ENCODE peak calls at places on chromosomes 12 and 14, in ten cellular contexts. One of them, this sample, is unnamed. For H3K36me3, the result is how much of the 10 kb centered on the place peaks cover.

GRCh38 chr14:106185837-106186233 is 659.5 kb downstream of the TMEM121 start:
- DNase-seq in body of pancreas: no peak
- DNase-seq in uterus: no peak
- DNase-seq in transverse colon: peak
- DNase-seq in stomach: peak
- DNase-seq in endothelial cell of umbilical vein: no peak
- DNase-seq in esophagus squamous epithelium: no peak
- DNase-seq in HCT116: no peak
- DNase-seq in HepG2: no peak
- DNase-seq in testis: no peak
- DNase-seq in this sample: no peak

GRCh38 chr12:4119157-4119761 is 154.3 kb upstream of the CCND2 start:
- DNase-seq in body of pancreas: no peak
- DNase-seq in uterus: no peak
- DNase-seq in transverse colon: peak
- DNase-seq in stomach: no peak
- DNase-seq in endothelial cell of umbilical vein: no peak
- DNase-seq in esophagus squamous epithelium: no peak
- DNase-seq in HCT116: no peak
- DNase-seq in HepG2: no peak
- DNase-seq in testis: no peak
- DNase-seq in this sample: no peak

GRCh38 chr14:99280852-99281251 is 8.9 kb upstream of the BCL11B start:
- DNase-seq in body of pancreas: no peak
- DNase-seq in uterus: no peak
- DNase-seq in transverse colon: no peak
- DNase-seq in stomach: no peak
- DNase-seq in endothelial cell of umbilical vein: no peak
- DNase-seq in esophagus squamous epithelium: no peak
- DNase-seq in HCT116: no peak
- DNase-seq in HepG2: no peak
- DNase-seq in testis: no peak
- DNase-seq in this sample: peak

GRCh38 chr12:93003540-93004239 is 74.6 kb upstream of the EEA1 start:
- DNase-seq in body of pancreas: no peak
- DNase-seq in uterus: no peak
- DNase-seq in transverse colon: no peak
- DNase-seq in stomach: no peak
- DNase-seq in endothelial cell of umbilical vein: no peak
- DNase-seq in esophagus squamous epithelium: no peak
- DNase-seq in HCT116: no peak
- DNase-seq in HepG2: no peak
- DNase-seq in testis: no peak
- DNase-seq in this sample: no peak

GRCh38 chr12:8697120-8697475 is 693 bp upstream of the RIMKLB start:
- DNase-seq in body of pancreas: no peak
- DNase-seq in uterus: peak
- DNase-seq in transverse colon: no peak
- DNase-seq in stomach: no peak
- DNase-seq in endothelial cell of umbilical vein: peak
- DNase-seq in esophagus squamous epithelium: no peak
- DNase-seq in HCT116: no peak
- DNase-seq in HepG2: no peak
- DNase-seq in testis: peak
- DNase-seq in this sample: no peak

GRCh38 chr14:58096731-58097130 is 55.3 kb downstream of the ARMH4 start:
- DNase-seq in body of pancreas: no peak
- DNase-seq in uterus: no peak
- DNase-seq in transverse colon: no peak
- DNase-seq in stomach: no peak
- DNase-seq in endothelial cell of umbilical vein: no peak
- DNase-seq in esophagus squamous epithelium: no peak
- DNase-seq in HCT116: no peak
- DNase-seq in HepG2: no peak
- DNase-seq in testis: no peak
- DNase-seq in this sample: no peak

GRCh38 chr12:41061189-41061588 is 126.9 kb upstream of the PDZRN4 start:
- DNase-seq in body of pancreas: no peak
- DNase-seq in uterus: no peak
- DNase-seq in transverse colon: no peak
- DNase-seq in stomach: no peak
- DNase-seq in endothelial cell of umbilical vein: no peak
- DNase-seq in esophagus squamous epithelium: no peak
- DNase-seq in HCT116: no peak
- DNase-seq in HepG2: no peak
- DNase-seq in testis: no peak
- DNase-seq in this sample: no peak

GRCh38 chr12:106223485-106224391 is 24.1 kb downstream of the CKAP4 start:
- DNase-seq in body of pancreas: peak
- DNase-seq in uterus: peak
- DNase-seq in transverse colon: peak
- DNase-seq in stomach: peak
- DNase-seq in endothelial cell of umbilical vein: peak
- DNase-seq in esophagus squamous epithelium: no peak
- DNase-seq in HCT116: peak
- DNase-seq in HepG2: peak
- DNase-seq in testis: peak
- DNase-seq in this sample: peak

GRCh38 chr12:61291647-61292046 is 968.6 kb upstream of the USP15 start:
- DNase-seq in body of pancreas: no peak
- DNase-seq in uterus: no peak
- DNase-seq in transverse colon: no peak
- DNase-seq in stomach: no peak
- DNase-seq in endothelial cell of umbilical vein: no peak
- DNase-seq in esophagus squamous epithelium: no peak
- DNase-seq in HCT116: no peak
- DNase-seq in HepG2: no peak
- DNase-seq in testis: no peak
- DNase-seq in this sample: no peak

GRCh38 chr14:92586001-92586947 is 72.7 kb downstream of the RIN3 start:
- DNase-seq in body of pancreas: no peak
- DNase-seq in uterus: peak
- DNase-seq in transverse colon: no peak
- DNase-seq in stomach: no peak
- DNase-seq in endothelial cell of umbilical vein: peak
- DNase-seq in esophagus squamous epithelium: no peak
- DNase-seq in HCT116: no peak
- DNase-seq in HepG2: no peak
- DNase-seq in testis: no peak
- DNase-seq in this sample: no peak
- TF ChIP-seq POLR2A in body of pancreas: no peak
- TF ChIP-seq POLR2A in uterus: no peak
- TF ChIP-seq POLR2A in transverse colon: no peak
- TF ChIP-seq POLR2A in stomach: no peak
- TF ChIP-seq POLR2A in endothelial cell of umbilical vein: no peak
- TF ChIP-seq POLR2A in esophagus squamous epithelium: no peak
- TF ChIP-seq POLR2A in HCT116: no peak
- TF ChIP-seq POLR2A in HepG2: no peak
- TF ChIP-seq POLR2A in testis: no peak
- TF ChIP-seq POLR2A in this sample: no peak

GRCh38 chr14:49816844-49817243 is 35.7 kb downstream of the NEMF start:
- DNase-seq in body of pancreas: no peak
- DNase-seq in uterus: no peak
- DNase-seq in transverse colon: no peak
- DNase-seq in stomach: no peak
- DNase-seq in endothelial cell of umbilical vein: no peak
- DNase-seq in esophagus squamous epithelium: no peak
- DNase-seq in HCT116: no peak
- DNase-seq in HepG2: no peak
- DNase-seq in testis: no peak
- DNase-seq in this sample: no peak

GRCh38 chr14:49820176-49820575 is 32.4 kb downstream of the NEMF start:
- DNase-seq in body of pancreas: no peak
- DNase-seq in uterus: no peak
- DNase-seq in transverse colon: no peak
- DNase-seq in stomach: no peak
- DNase-seq in endothelial cell of umbilical vein: no peak
- DNase-seq in esophagus squamous epithelium: no peak
- DNase-seq in HCT116: no peak
- DNase-seq in HepG2: no peak
- DNase-seq in testis: no peak
- DNase-seq in this sample: no peak
- H3K36me3 ChIP-seq in body of pancreas: under half
- H3K36me3 ChIP-seq in uterus: under half
- H3K36me3 ChIP-seq in transverse colon: half or more
- H3K36me3 ChIP-seq in stomach: half or more
- H3K36me3 ChIP-seq in endothelial cell of umbilical vein: under half
- H3K36me3 ChIP-seq in esophagus squamous epithelium: half or more
- H3K36me3 ChIP-seq in HCT116: half or more
- H3K36me3 ChIP-seq in HepG2: under half
- H3K36me3 ChIP-seq in testis: under half
- H3K36me3 ChIP-seq in this sample: under half

GRCh38 chr14:24147761-24148428 is 597 bp downstream of the RNF31 start:
- DNase-seq in body of pancreas: no peak
- DNase-seq in uterus: no peak
- DNase-seq in transverse colon: no peak
- DNase-seq in stomach: no peak
- DNase-seq in endothelial cell of umbilical vein: no peak
- DNase-seq in esophagus squamous epithelium: no peak
- DNase-seq in HCT116: no peak
- DNase-seq in HepG2: no peak
- DNase-seq in testis: no peak
- DNase-seq in this sample: no peak

GRCh38 chr14:24146622-24146977 is 190 bp upstream of the PSME2 start:
- DNase-seq in body of pancreas: peak
- DNase-seq in uterus: peak
- DNase-seq in transverse colon: peak
- DNase-seq in stomach: peak
- DNase-seq in endothelial cell of umbilical vein: peak
- DNase-seq in esophagus squamous epithelium: peak
- DNase-seq in HCT116: peak
- DNase-seq in HepG2: peak
- DNase-seq in testis: peak
- DNase-seq in this sample: no peak

GRCh38 chr14:24145700-24146621 is at the start of gene PSME2:
- DNase-seq in body of pancreas: no peak
- DNase-seq in uterus: no peak
- DNase-seq in transverse colon: no peak
- DNase-seq in stomach: no peak
- DNase-seq in endothelial cell of umbilical vein: peak
- DNase-seq in esophagus squamous epithelium: no peak
- DNase-seq in HCT116: no peak
- DNase-seq in HepG2: no peak
- DNase-seq in testis: no peak
- DNase-seq in this sample: peak

GRCh38 chr14:24145219-24145618 is 1.2 kb downstream of the PSME2 start:
- DNase-seq in body of pancreas: no peak
- DNase-seq in uterus: no peak
- DNase-seq in transverse colon: no peak
- DNase-seq in stomach: no peak
- DNase-seq in endothelial cell of umbilical vein: no peak
- DNase-seq in esophagus squamous epithelium: no peak
- DNase-seq in HCT116: no peak
- DNase-seq in HepG2: no peak
- DNase-seq in testis: no peak
- DNase-seq in this sample: no peak

DNA sequence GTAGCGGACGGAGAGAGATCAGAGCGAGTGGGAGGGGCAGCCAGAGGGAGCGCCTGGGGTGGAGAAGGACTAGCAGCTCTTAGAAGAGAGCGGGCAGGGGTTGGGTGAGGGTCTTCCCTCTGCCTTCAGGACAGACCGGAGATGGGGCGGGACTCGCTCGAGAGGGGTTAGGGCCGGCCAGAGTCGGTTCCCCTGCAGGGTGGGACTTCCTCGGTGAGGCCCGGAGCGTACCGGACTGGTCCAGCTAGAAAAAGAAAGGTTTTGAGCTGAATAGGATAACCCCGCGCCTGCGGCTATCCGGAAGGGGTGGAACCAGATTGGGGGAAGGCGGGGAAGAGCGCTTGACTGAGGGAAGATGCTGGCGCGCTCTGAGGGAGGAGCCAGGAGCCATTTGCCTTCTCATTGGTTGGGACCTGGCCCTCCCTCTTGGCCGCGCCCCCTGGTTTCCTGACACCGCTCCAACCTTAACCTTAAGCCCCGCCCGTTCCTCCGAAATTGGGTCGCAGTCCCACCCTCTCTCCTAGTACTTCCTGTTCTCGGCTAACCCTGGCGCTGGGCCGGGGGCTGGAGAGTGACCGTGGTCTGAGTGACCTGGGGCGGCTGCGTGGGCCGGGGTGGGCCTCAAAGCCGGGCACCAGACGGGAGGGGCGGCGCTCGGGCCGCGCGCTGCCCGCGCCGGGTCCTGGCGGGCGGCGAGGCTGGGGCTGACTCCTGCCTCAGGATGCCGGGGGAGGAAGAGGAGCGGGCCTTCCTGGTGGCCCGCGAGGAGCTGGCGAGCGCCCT is at the start of gene RNF31:
- DNase-seq in body of pancreas: peak
- DNase-seq in uterus: peak
- DNase-seq in transverse colon: peak
- DNase-seq in stomach: peak
- DNase-seq in endothelial cell of umbilical vein: peak
- DNase-seq in esophagus squamous epithelium: peak
- DNase-seq in HCT116: peak
- DNase-seq in HepG2: peak
- DNase-seq in testis: peak
- DNase-seq in this sample: no peak
- TF ChIP-seq POLR2A in body of pancreas: no peak
- TF ChIP-seq POLR2A in uterus: peak
- TF ChIP-seq POLR2A in transverse colon: peak
- TF ChIP-seq POLR2A in stomach: no peak
- TF ChIP-seq POLR2A in endothelial cell of umbilical vein: peak
- TF ChIP-seq POLR2A in esophagus squamous epithelium: no peak
- TF ChIP-seq POLR2A in HCT116: no peak
- TF ChIP-seq POLR2A in HepG2: peak
- TF ChIP-seq POLR2A in testis: no peak
- TF ChIP-seq POLR2A in this sample: peak

GRCh38 chr14:34701808-34702207 is 12.6 kb downstream of the CFL2 start:
- DNase-seq in body of pancreas: no peak
- DNase-seq in uterus: no peak
- DNase-seq in transverse colon: no peak
- DNase-seq in stomach: no peak
- DNase-seq in endothelial cell of umbilical vein: peak
- DNase-seq in esophagus squamous epithelium: no peak
- DNase-seq in HCT116: no peak
- DNase-seq in HepG2: no peak
- DNase-seq in testis: no peak
- DNase-seq in this sample: no peak

GRCh38 chr14:34699873-34700621 is 14.3 kb downstream of the CFL2 start:
- DNase-seq in body of pancreas: no peak
- DNase-seq in uterus: no peak
- DNase-seq in transverse colon: no peak
- DNase-seq in stomach: no peak
- DNase-seq in endothelial cell of umbilical vein: peak
- DNase-seq in esophagus squamous epithelium: no peak
- DNase-seq in HCT116: peak
- DNase-seq in HepG2: peak
- DNase-seq in testis: no peak
- DNase-seq in this sample: no peak

DNA sequence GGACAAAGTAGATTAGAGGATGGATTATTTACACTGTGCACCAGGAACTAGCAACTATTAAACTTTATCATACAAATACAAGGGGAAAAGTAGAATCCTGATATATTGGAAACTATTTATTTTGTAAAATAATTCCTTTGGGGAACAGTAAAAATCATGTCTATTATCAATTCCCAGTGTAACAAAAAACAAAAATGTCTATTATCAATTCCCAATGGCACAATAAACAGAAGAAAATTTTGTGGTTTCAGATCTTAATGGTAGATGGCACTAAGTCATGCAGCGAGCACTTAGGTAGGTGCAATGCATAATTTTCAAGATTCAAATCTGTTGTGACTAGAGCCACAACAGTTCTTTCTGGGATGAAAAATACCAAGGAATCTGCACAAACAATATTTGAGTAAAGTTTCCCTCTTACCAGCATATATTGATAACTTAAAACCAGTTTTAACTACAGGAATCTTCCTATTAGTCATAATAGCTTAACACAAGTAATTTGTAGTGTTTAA is 13.7 kb downstream of the CFL2 start:
- DNase-seq in body of pancreas: no peak
- DNase-seq in uterus: no peak
- DNase-seq in transverse colon: no peak
- DNase-seq in stomach: no peak
- DNase-seq in endothelial cell of umbilical vein: no peak
- DNase-seq in esophagus squamous epithelium: no peak
- DNase-seq in HCT116: no peak
- DNase-seq in HepG2: no peak
- DNase-seq in testis: no peak
- DNase-seq in this sample: no peak
- H3K36me3 ChIP-seq in body of pancreas: under half
- H3K36me3 ChIP-seq in uterus: under half
- H3K36me3 ChIP-seq in transverse colon: under half
- H3K36me3 ChIP-seq in stomach: under half
- H3K36me3 ChIP-seq in endothelial cell of umbilical vein: under half
- H3K36me3 ChIP-seq in esophagus squamous epithelium: under half
- H3K36me3 ChIP-seq in HCT116: under half
- H3K36me3 ChIP-seq in HepG2: under half
- H3K36me3 ChIP-seq in testis: under half
- H3K36me3 ChIP-seq in this sample: under half

This sample was measured in vagina.